ENCODE peak calls at places on chromosomes 7 and 10, in nine cellular contexts. D, P, F, I, T, V, H, C and O are unnamed samples.

GRCh38 chr10:73061743-73062142 is 34.9 kb downstream of the P4HA1 start:
- DNase-seq in D (no peak), P (no peak), F (no peak), I (no peak), T (no peak), V (no peak), H (no peak), C (no peak), O (no peak)

GRCh38 chr7:40470111-40470736 is 335.4 kb downstream of the SUGCT start:
- DNase-seq in D (no peak), P (no peak), F (no peak), I (no peak), T (no peak), V (peak), H (no peak), C (no peak), O (no peak)

GRCh38 chr7:101857358-101857794 is 40.0 kb downstream of the CUX1 start:
- DNase-seq in D (peak), P (no peak), F (no peak), I (no peak), T (no peak), V (no peak), H (no peak), C (no peak), O (no peak)

GRCh38 chr10:5458949-5459747 is 40.2 kb downstream of the CALML5 start:
- DNase-seq in D (no peak), P (no peak), F (no peak), I (no peak), T (no peak), V (no peak), H (no peak), C (no peak), O (no peak)

GRCh38 chr7:139321071-139321745 is 19.9 kb upstream of the FMC1 start:
- DNase-seq in D (peak), P (no peak), F (no peak), I (no peak), T (no peak), V (no peak), H (no peak), C (no peak), O (no peak)

GRCh38 chr10:13351340-13351915 is 3.3 kb upstream of the SEPHS1 start:
- DNase-seq in D (peak), P (no peak), F (no peak), I (no peak), T (no peak), V (no peak), H (peak), C (no peak), O (no peak)

GRCh38 chr10:10794056-10794455 is 223.6 kb upstream of the CELF2 start:
- DNase-seq in D (no peak), P (peak), F (no peak), I (no peak), T (no peak), V (no peak), H (no peak), C (no peak), O (no peak)

GRCh38 chr10:44961231-44961571 is 1.6 kb downstream of the RASSF4 start:
- DNase-seq in D (no peak), P (no peak), F (no peak), I (no peak), T (no peak), V (no peak), H (no peak), C (no peak), O (peak)

GRCh38 chr7:4151926-4152549 is 530.1 kb upstream of the FOXK1 start:
- DNase-seq in D (no peak), P (no peak), F (no peak), I (peak), T (no peak), V (no peak), H (no peak), C (peak), O (no peak)

GRCh38 chr7:156604836-156605695 is 35.5 kb upstream of the RNF32 start:
- DNase-seq in D (no peak), P (no peak), F (no peak), I (no peak), T (no peak), V (no peak), H (no peak), C (no peak), O (no peak)

DNA sequence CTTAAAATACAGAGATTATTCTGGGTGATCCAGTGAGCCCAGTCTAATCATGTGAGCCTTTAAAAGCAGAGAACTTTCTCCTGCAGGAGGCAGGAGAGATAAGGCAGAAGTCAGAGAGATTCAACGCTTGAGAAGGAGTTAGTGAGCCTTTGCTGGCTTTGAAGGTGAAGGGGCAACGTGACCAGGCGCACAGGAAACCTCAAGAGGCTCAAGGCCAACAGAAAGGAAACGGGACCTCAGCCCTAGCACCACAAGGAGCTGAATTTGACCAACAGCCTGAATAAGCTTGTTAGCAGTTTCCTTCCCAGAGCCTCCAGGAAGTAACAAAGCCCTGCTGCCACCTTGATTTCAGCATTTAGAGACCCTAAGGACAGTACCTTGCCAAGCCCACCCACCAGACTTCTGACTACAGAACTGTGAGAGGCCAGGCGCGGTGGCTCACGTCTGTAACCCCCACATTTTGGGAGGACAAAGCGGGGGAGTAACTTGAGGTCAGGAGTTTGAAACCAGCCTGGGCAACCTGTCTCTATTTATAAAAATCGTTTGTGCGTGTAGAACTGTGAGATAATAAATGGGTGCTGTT is 87.3 kb upstream of the KAT6B start:
- DNase-seq in D (peak), P (no peak), F (no peak), I (no peak), T (no peak), V (peak), H (peak), C (no peak), O (peak)
- TF ChIP-seq CTCF in D (peak), P (no peak), F (peak), I (peak), T (peak), V (peak), H (peak), C (peak), O (no peak)

DNA sequence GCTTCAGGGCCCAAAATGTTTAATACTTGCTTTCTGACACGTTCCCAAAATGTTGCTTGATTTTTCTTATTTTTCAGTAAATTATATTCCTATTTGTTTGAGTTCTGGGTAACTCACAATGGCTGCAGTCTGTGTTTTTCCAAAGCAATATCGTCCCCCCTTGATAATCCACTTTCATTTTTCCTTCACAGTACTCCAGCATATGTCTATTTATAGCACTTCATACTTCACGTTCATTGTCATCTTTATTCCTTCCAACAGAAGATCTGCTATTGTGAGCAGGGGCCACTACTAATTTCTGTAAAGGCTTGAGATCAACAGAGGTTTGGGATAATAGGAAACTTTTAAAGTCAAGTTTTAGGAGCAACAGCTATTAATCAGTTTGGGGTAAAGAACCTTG is 11.6 kb downstream of the CPEB3 start:
- DNase-seq in D (no peak), P (no peak), F (no peak), I (no peak), T (no peak), V (no peak), H (no peak), C (no peak), O (no peak)
- TF ChIP-seq CTCF in D (no peak), P (no peak), F (no peak), I (no peak), T (no peak), V (no peak), H (no peak), C (no peak), O (no peak)

DNA sequence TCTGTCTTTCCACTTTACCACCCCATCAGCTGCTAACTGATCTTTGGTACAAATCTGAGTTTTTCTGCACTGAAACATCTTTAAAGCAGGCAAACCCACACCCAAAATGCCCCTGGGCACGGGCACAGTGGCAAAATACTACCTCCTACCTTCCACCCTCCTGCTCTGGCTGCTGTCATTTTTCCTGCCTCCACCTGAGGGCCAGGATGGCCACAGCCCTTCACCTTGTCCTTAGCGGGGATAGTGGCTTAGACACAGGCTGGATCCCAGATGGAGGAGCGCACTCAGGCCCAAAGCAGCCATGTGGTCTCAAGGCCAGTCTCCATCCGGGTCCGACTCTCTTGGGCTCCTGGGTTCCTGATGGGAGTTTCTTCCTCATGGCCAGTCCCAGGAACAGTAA is 98.3 kb downstream of the HIF1AN start:
- DNase-seq in D (no peak), P (no peak), F (no peak), I (no peak), T (no peak), V (no peak), H (no peak), C (no peak), O (no peak)
- TF ChIP-seq CTCF in D (no peak), P (no peak), F (peak), I (no peak), T (no peak), V (no peak), H (no peak), C (no peak), O (no peak)

GRCh38 chr7:133015879-133016278 is 66.0 kb downstream of the CHCHD3 start:
- DNase-seq in D (no peak), P (no peak), F (no peak), I (no peak), T (no peak), V (no peak), H (no peak), C (no peak), O (no peak)
- TF ChIP-seq CTCF in D (no peak), P (no peak), F (no peak), I (no peak), T (no peak), V (no peak), H (no peak), C (no peak), O (no peak)

GRCh38 chr10:37434091-37434490 is 308.7 kb downstream of the ANKRD30A start:
- DNase-seq in D (peak), P (peak), F (no peak), I (no peak), T (no peak), V (no peak), H (no peak), C (no peak), O (no peak)
- TF ChIP-seq CTCF in D (no peak), P (peak), F (no peak), I (no peak), T (no peak), V (no peak), H (no peak), C (peak), O (no peak)

DNA sequence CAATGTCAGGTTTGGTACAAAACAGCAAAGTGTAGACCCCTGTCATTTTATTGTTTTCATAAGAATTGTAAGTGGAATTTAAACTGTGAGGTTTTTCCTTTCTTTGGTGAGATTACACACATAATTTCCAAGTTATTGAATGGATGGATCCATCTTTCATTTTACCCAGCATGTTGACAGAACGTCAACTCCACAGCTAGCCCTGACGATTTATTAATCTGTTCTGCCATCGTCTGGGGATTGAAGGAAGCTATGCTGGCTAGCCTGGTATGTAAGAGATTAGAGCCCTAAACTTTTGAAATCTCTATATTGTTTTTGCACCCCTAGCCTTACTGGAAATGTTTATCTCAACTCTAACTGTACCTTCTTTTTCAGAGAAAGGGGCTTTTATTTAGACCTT is 8.6 kb downstream of the WNT16 start:
- DNase-seq in D (peak), P (no peak), F (peak), I (no peak), T (no peak), V (no peak), H (no peak), C (no peak), O (no peak)
- TF ChIP-seq CTCF in D (peak), P (peak), F (peak), I (no peak), T (no peak), V (peak), H (no peak), C (peak), O (no peak)

DNA sequence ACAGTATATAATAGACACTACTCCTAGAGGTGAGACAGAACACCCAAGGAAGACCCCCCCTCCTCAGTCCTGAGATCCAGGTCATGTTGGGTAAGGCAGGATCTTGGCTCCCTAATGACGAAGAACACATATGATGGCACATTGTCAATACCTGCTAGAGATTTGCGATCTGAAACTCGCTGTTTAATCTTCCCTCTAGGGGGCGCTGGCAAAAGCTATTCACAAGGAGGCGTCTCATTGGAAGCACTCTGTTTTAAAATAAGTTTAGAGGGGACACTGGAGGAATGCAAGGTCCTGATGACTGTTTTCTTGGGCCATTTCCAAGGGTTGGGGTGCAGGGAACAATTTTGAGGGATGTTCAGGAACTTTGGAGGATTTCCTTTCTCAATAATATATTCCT is 1013.7 kb upstream of the MBL2 start:
- DNase-seq in D (peak), P (no peak), F (peak), I (no peak), T (no peak), V (no peak), H (no peak), C (no peak), O (no peak)
- TF ChIP-seq CTCF in D (peak), P (no peak), F (peak), I (no peak), T (no peak), V (no peak), H (no peak), C (peak), O (peak)

DNA sequence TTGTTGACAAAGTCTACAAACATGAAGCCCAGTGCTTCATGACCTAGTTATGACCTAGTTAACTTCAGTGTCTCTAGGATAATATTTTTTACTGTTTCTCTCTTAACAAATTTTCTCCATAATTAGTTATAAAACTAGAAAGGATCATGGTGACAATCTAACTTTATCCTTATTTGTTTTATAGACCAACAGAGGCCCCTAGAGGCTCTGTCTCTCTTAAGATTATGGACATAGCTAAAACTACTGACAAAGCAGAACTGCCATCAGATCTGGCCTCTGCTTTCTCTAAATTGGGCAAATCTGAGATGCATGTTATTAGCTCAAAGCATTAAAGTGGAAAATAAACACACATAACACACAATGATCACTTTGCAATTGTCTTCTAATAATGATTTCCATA is 176.0 kb downstream of the CSTF2T start:
- DNase-seq in D (no peak), P (no peak), F (no peak), I (no peak), T (no peak), V (no peak), H (no peak), C (no peak), O (no peak)
- TF ChIP-seq CTCF in D (no peak), P (no peak), F (no peak), I (no peak), T (no peak), V (no peak), H (no peak), C (no peak), O (no peak)

GRCh38 chr7:64849250-64849923 is 53.7 kb upstream of the ZNF273 start:
- DNase-seq in D (no peak), P (peak), F (peak), I (no peak), T (no peak), V (no peak), H (no peak), C (no peak), O (no peak)
- TF ChIP-seq CTCF in D (no peak), P (no peak), F (peak), I (no peak), T (no peak), V (no peak), H (no peak), C (no peak), O (no peak)

DNA sequence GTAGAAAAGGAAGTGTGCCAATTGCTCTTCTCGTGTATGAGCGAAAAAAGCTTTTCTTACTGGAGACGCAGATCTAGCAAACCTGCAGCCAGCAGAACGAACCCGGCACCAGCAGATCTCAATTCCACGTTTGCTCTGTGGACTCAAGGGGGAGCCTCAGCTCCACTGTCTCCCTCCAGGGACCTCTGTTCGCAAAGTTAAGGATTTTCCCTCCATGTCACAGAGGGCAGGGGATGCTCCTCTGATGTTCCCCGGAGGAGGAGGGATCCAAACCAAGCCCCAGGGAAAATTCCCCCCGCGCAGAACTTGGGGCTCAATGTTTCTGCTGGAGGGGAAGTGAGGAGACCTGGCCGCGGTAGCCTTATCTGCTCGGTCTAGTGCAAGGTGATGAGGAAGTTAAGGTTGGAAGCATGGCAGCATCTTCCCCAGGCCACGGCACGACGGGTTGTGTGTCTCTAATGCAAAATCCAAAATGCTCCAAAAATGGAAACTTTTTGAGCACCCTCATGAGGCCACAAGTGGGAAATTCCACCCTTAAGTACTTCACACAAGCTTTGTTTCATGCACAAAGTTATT is 9.0 kb downstream of the IQCE start:
- DNase-seq in D (peak), P (no peak), F (no peak), I (no peak), T (no peak), V (peak), H (no peak), C (no peak), O (no peak)
- TF ChIP-seq CTCF in D (peak), P (peak), F (peak), I (peak), T (peak), V (peak), H (no peak), C (peak), O (peak)